ENCODE peak calls at places on chromosomes 12 and 14, in six cellular contexts. F, Q, V, R, A and P are unnamed samples.

GRCh38 chr14:104708606-104709268 is 15.3 kb upstream of the ADSS1 start:
- DNase-seq in F (peak; percentile 67), Q (peak; percentile 80), V (peak; percentile 80), R (peak; percentile 67), A (peak; percentile 65), P (peak; percentile 41)

GRCh38 chr12:52069410-52070242 is at the start of gene ATG101:
- DNase-seq in F (peak; percentile 87), Q (peak; percentile 95), V (peak; percentile 94), R (peak; percentile 98), A (peak; percentile 96), P (peak; percentile 97)

GRCh38 chr12:13595536-13596450 is 385.6 kb downstream of the GRIN2B start:
- DNase-seq in F (no peak), Q (no peak), V (no peak), R (no peak), A (no peak), P (no peak)

GRCh38 chr12:20369164-20370000 is 1.0 kb downstream of the PDE3A start:
- DNase-seq in F (peak; percentile 89), Q (no peak), V (peak; percentile 63), R (peak; percentile 65), A (peak; percentile 79), P (peak; percentile 72)

GRCh38 chr14:46788994-46789393 is 137.4 kb upstream of the RPL10L start:
- DNase-seq in F (no peak), Q (no peak), V (no peak), R (no peak), A (no peak), P (no peak)

GRCh38 chr12:9798008-9798619 is 29.2 kb upstream of the KLRF1 start:
- DNase-seq in F (no peak), Q (peak; percentile 41), V (no peak), R (peak; percentile 93), A (peak; percentile 23), P (peak; percentile 75)

GRCh38 chr14:29392287-29392686 is 535.4 kb downstream of the PRKD1 start:
- DNase-seq in F (no peak), Q (no peak), V (no peak), R (no peak), A (no peak), P (no peak)

GRCh38 chr14:100072783-100073346 is 7.6 kb downstream of the EVL start:
- DNase-seq in F (no peak), Q (no peak), V (no peak), R (peak; percentile 26), A (no peak), P (no peak)